ENCODE peak calls at places on chromosomes 6 and 20, in five cellular contexts. Q is Caco-2; S is CD8-positive, alpha-beta T cell; R is mesenchymal stem cell; K is fibroblast of lung. H is an unnamed sample.
A peak's percentile ranks its signal among the peaks of the same experiment; 100 is the strongest.

GRCh38 chr6:12351672-12352071 is 61.5 kb downstream of the EDN1 start:
- DNase-seq in K (no peak), R (no peak), S (no peak), Q (no peak), H (no peak)

GRCh38 chr20:8394308-8394945 is 262.4 kb downstream of the PLCB1 start:
- DNase-seq in K (peak; percentile 82), S (no peak), Q (no peak), R (peak; percentile 57), H (no peak)

GRCh38 chr20:12113468-12114371 is 196.0 kb downstream of the BTBD3 start:
- DNase-seq in Q (no peak), S (no peak), K (peak; percentile 41), R (peak; percentile 9), H (no peak)

GRCh38 chr6:36703982-36704381 is 6.4 kb downstream of the RAB44 start:
- DNase-seq in Q (no peak), R (no peak), S (no peak), K (no peak), H (no peak)

GRCh38 chr20:21129861-21130260 is 4.0 kb downstream of the KIZ start:
- DNase-seq in R (no peak), K (no peak), Q (no peak), S (no peak), H (no peak)

GRCh38 chr6:151376440-151376839 is 14.9 kb downstream of the ZBTB2 start:
- DNase-seq in S (no peak), R (peak; percentile 32), K (no peak), Q (no peak), H (no peak)

GRCh38 chr6:141151710-141152417 is 980.9 kb upstream of the GJE1 start:
- DNase-seq in R (no peak), Q (no peak), S (no peak), K (no peak), H (no peak)

GRCh38 chr6:35140991-35141720 is at the start of gene TCP11:
- DNase-seq in K (no peak), S (peak; percentile 10), R (no peak), Q (no peak), H (peak; percentile 25)

GRCh38 chr6:156068870-156069269 is 613.2 kb upstream of the NOX3 start:
- DNase-seq in R (no peak), K (peak; percentile 2), Q (no peak), S (no peak), H (no peak)

GRCh38 chr20:63704749-63705117 is 3.0 kb downstream of the ARFRP1 start:
- DNase-seq in R (no peak), S (no peak), Q (no peak), K (no peak), H (no peak)

GRCh38 chr20:19807901-19808300 is 49.8 kb downstream of the RIN2 start:
- DNase-seq in S (no peak), R (no peak), K (no peak), Q (no peak), H (no peak)

GRCh38 chr6:134534708-134535149 is 216.8 kb upstream of the SGK1 start:
- DNase-seq in R (no peak), K (no peak), S (peak; percentile 17), Q (no peak), H (peak; percentile 52)

GRCh38 chr6:4973972-4974885 is 29.6 kb downstream of the RPP40 start:
- DNase-seq in K (peak; percentile 72), R (peak; percentile 14), S (no peak), Q (no peak), H (no peak)

GRCh38 chr20:41136336-41136694 is 1.0 kb upstream of the PLCG1 start:
- DNase-seq in S (no peak), Q (no peak), R (no peak), K (no peak), H (no peak)

GRCh38 chr6:54935739-54936138 is 89.2 kb downstream of the FAM83B start:
- DNase-seq in R (peak; percentile 39), Q (peak; percentile 9), K (peak; percentile 75), S (no peak), H (no peak)

GRCh38 chr20:49889245-49889942 is 25.9 kb downstream of the SPATA2 start:
- DNase-seq in K (no peak), R (no peak), Q (no peak), S (no peak), H (no peak)

GRCh38 chr6:21386744-21387143 is 206.8 kb upstream of the SOX4 start:
- DNase-seq in R (no peak), Q (peak; percentile 62), K (no peak), S (no peak), H (no peak)

GRCh38 chr20:36121981-36122930 is 32.3 kb upstream of the EPB41L1 start:
- DNase-seq in S (no peak), Q (peak; percentile 90), R (no peak), K (no peak), H (no peak)

GRCh38 chr6:17971128-17972073 is 16.0 kb downstream of the KIF13A start:
- DNase-seq in K (peak; percentile 86), Q (no peak), S (no peak), R (peak; percentile 71), H (no peak)

GRCh38 chr6:31663087-31663960 is 1.5 kb downstream of the GPANK1 start:
- DNase-seq in Q (no peak), K (peak; percentile 34), S (no peak), R (peak; percentile 54), H (no peak)

GRCh38 chr6:86619428-86619827 is 317.9 kb upstream of the HTR1E start:
- DNase-seq in R (no peak), S (no peak), Q (no peak), K (no peak), H (no peak)

GRCh38 chr6:38443750-38444149 is 196.0 kb downstream of the BTBD9 start:
- DNase-seq in Q (no peak), K (no peak), R (peak; percentile 60), S (no peak), H (no peak)

GRCh38 chr20:45041464-45042337 is 59.2 kb downstream of the KCNS1 start:
- DNase-seq in Q (no peak), K (peak; percentile 37), R (peak; percentile 60), S (no peak), H (no peak)

GRCh38 chr6:11714116-11714797 is 64.3 kb downstream of the ADTRP start:
- DNase-seq in K (no peak), R (no peak), S (peak; percentile 13), Q (no peak), H (peak; percentile 46)

DNA sequence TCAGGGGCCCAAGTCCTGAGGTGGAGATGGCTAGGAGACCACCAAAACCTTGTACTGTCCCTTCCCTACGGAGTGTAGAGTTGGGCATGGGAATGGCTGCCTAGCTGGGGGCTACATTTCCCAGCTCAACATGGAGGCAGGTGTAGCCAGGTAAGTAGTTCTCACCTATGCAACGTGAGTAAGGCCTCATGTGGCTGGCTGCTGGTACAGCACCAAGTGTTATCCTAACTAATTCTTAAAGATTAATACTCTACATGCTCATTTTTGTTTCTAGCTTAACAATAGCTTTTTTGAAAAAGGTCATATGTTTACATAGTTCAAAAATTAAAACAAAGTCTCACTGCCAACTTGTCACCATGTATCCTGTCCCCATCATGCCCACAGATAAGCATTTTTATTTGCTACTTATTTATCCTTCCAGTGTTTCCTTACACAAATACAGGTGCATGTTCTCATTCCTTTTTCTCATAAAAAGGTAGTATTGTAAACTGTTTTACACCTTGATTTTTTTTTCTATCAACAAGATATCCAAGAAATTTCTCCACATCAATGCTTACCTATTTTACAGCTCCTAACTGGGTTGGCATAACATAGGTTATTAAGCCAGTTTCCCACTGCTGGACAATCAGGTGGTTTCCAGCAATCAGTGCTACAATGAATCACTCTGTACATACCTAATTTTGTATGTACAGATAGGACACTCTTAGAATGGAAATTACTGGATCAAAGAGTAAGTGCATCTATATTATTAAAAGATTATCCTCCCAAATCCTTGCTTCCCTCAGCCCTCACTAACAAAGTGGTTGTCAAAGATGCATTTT is 25.5 kb downstream of the ABHD12 start:
- DNase-seq in S (no peak), Q (no peak), R (no peak), K (no peak), H (no peak)
- H3K9me3 ChIP-seq in S (no peaks in the 10 kb centered on the region), Q (peaks cover 5% of the 10 kb centered on the region), R (no peaks in the 10 kb centered on the region), K (no peaks in the 10 kb centered on the region), H (no peaks in the 10 kb centered on the region)

GRCh38 chr6:109516929-109517328 is 33.9 kb upstream of the ZBTB24 start:
- DNase-seq in K (no peak), R (no peak), S (no peak), Q (no peak), H (no peak)
- H3K4me3 ChIP-seq in K (no peak overlapping the region), R (no peak overlapping the region), S (no peak overlapping the region), Q (no peak overlapping the region), H (no peak overlapping the region)

GRCh38 chr20:48526936-48527335 is 300.9 kb downstream of the PREX1 start:
- DNase-seq in S (no peak), R (no peak), Q (no peak), K (no peak), H (no peak)

GRCh38 chr20:48524582-48524981 is 303.2 kb downstream of the PREX1 start:
- DNase-seq in K (no peak), S (no peak), Q (no peak), R (no peak), H (no peak)

GRCh38 chr20:48525400-48525799 is 302.4 kb downstream of the PREX1 start:
- DNase-seq in K (no peak), S (no peak), R (no peak), Q (no peak), H (no peak)

GRCh38 chr20:48521121-48521520 is 306.7 kb downstream of the PREX1 start:
- DNase-seq in S (no peak), Q (no peak), R (no peak), K (no peak), H (no peak)

DNA sequence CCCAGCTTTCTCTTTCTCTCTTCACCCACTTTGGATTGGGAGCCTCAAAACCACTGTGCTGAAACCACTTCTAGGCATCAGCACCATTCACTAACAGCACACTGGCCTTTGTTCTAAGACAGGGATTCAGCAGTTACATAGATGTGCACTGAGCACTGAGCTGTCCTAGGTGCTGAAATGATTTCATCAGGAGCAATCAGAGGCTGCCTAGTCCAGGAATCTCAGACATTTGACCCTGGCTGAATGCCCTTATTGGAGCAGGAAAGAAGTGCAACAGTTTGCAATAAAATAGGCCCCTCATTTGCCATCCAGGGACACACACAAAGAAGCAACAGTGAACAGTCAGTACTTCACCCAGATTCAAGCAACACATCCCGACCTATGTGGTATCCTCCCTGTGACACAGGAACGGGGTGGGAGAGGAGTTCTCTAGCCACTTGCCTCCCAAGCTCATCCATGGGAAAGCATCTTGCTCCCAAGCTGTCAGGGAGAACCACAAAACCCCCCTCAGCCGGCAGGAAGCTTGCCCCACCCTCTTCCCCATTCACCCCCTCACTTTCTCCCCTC is 304.5 kb downstream of the PREX1 start:
- DNase-seq in S (no peak), K (peak; percentile 57), Q (peak; percentile 93), R (peak; percentile 37), H (no peak)
- H3K27me3 ChIP-seq in S (no peaks in the 10 kb centered on the region), K (no peaks in the 10 kb centered on the region), Q (no peaks in the 10 kb centered on the region), R (peaks cover 21% of the 10 kb centered on the region), H (no peaks in the 10 kb centered on the region)

GRCh38 chr20:60977896-60978295 is 274.2 kb upstream of the CDH4 start:
- DNase-seq in S (no peak), K (no peak), Q (no peak), R (no peak), H (no peak)

GRCh38 chr20:60974022-60974421 is 278.0 kb upstream of the CDH4 start:
- DNase-seq in Q (no peak), K (no peak), R (no peak), S (no peak), H (no peak)

GRCh38 chr20:60976139-60976538 is 275.9 kb upstream of the CDH4 start:
- DNase-seq in R (no peak), K (no peak), Q (no peak), S (no peak), H (no peak)

DNA sequence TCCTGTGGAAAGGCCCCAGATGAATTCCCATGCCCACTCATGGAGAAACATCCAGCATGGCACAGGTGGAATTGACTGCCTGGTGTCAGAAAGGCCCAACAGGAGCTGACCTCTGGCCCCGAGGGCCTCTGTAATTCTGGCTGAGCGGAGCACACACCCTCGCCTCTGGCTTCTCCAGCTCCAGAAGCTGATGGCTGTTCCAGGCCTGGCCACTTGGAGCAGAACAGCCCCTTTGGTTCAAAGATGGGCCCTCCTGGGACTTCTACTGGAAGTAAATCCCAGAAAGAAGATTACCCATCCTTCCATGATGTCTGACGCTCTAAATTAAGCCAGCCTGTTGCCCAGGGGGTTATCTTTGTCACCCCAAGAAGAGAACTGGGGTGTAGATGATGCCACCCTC is 275.1 kb upstream of the CDH4 start:
- DNase-seq in K (no peak), S (no peak), R (no peak), Q (no peak), H (no peak)
- H3K9me3 ChIP-seq in K (no peaks in the 10 kb centered on the region), S (no peaks in the 10 kb centered on the region), R (peaks cover 38% of the 10 kb centered on the region), Q (peaks cover 10% of the 10 kb centered on the region), H (no peaks in the 10 kb centered on the region)